ENCODE peak calls at places on chromosomes 11 and 22, in five cellular contexts. E, G, T, Q and R are unnamed samples.

GRCh38 chr22:42819412-42820069 is 37.5 kb downstream of the ARFGAP3 start:
- DNase-seq in Q (no peak), E (no peak), G (no peak), T (no peak), R (no peak)

GRCh38 chr11:10122337-10123197 is 171.5 kb downstream of the SBF2 start:
- DNase-seq in E (no peak), G (no peak), Q (no peak), T (no peak), R (no peak)

GRCh38 chr11:75301131-75301530 is 50.3 kb downstream of the ARRB1 start:
- DNase-seq in T (no peak), G (no peak), E (no peak), Q (no peak), R (no peak)

GRCh38 chr11:100636536-100636935 is 50.6 kb upstream of the ARHGAP42 start:
- DNase-seq in E (no peak), Q (no peak), T (no peak), G (no peak), R (no peak)

GRCh38 chr11:721913-722811 is 16.1 kb downstream of the EPS8L2 start:
- DNase-seq in Q (no peak), T (peak), E (peak), G (no peak), R (no peak)

GRCh38 chr11:113378013-113378412 is 9.6 kb upstream of the ANKK1 start:
- DNase-seq in Q (peak), T (no peak), G (no peak), E (no peak), R (no peak)

GRCh38 chr11:40921256-40921655 is 538.2 kb downstream of the LRRC4C start:
- DNase-seq in G (no peak), E (no peak), Q (no peak), T (no peak), R (no peak)

GRCh38 chr11:100734743-100735527 is 47.8 kb downstream of the ARHGAP42 start:
- DNase-seq in E (no peak), Q (no peak), T (no peak), G (no peak), R (no peak)

GRCh38 chr11:23359297-23359696 is 499.0 kb upstream of the CCDC179 start:
- DNase-seq in E (no peak), G (no peak), Q (no peak), T (no peak), R (no peak)

GRCh38 chr11:65278351-65278750 is 16.6 kb downstream of the POLA2 start:
- DNase-seq in Q (no peak), E (no peak), G (no peak), T (no peak), R (no peak)

GRCh38 chr11:43316451-43316850 is 4.7 kb downstream of the API5 start:
- DNase-seq in G (no peak), Q (no peak), T (peak), E (no peak), R (no peak)

GRCh38 chr22:48647606-48648515 is 1179.8 kb downstream of the BRD1 start:
- DNase-seq in G (no peak), E (no peak), Q (no peak), T (no peak), R (no peak)

GRCh38 chr22:22030493-22031182 is 48.1 kb upstream of the TOP3B start:
- DNase-seq in T (no peak), E (no peak), G (peak), Q (no peak), R (peak)

GRCh38 chr11:112281776-112282175 is 21.1 kb upstream of the PLET1 start:
- DNase-seq in Q (no peak), E (no peak), T (no peak), G (no peak), R (no peak)

GRCh38 chr11:116643521-116643920 is 129.3 kb downstream of the BUD13 start:
- DNase-seq in Q (no peak), G (no peak), T (no peak), E (no peak), R (no peak)

GRCh38 chr11:70606248-70606950 is 208.1 kb downstream of the CTTN start:
- DNase-seq in G (no peak), E (no peak), Q (no peak), T (no peak), R (peak)

GRCh38 chr11:117187007-117187406 is 8.5 kb downstream of the SIDT2 start:
- DNase-seq in G (no peak), E (no peak), T (no peak), Q (no peak), R (no peak)